ENCODE peak calls at places on chromosomes 16 and 17, in five cellular contexts. N is hypothalamus; Q is activated T-cell treated with anti-CD3 and anti-CD28 coated beads, Interleukin-2, amount 50 U/mL, for 72 hours; E is activated naive CD4-positive, alpha-beta T cell; S is ACHN. T is an unnamed sample.
A peak's percentile ranks its signal among the peaks of the same experiment; 100 is the strongest.

GRCh38 chr16:88526906-88527185 is 43.4 kb upstream of the ZC3H18 start:
- DNase-seq in N (no peak), Q (no peak), E (no peak), S (no peak), T (no peak)

GRCh38 chr16:30784215-30784614 is 2.8 kb downstream of the ZNF629 start:
- DNase-seq in N (no peak), Q (no peak), E (no peak), S (no peak), T (no peak)

GRCh38 chr17:14299261-14300093 is 1.4 kb upstream of the HS3ST3B1 start:
- DNase-seq in N (no peak), Q (peak; percentile 57), E (peak; percentile 39), S (no peak), T (no peak)

GRCh38 chr17:38328620-38329019 is 15.1 kb downstream of the GPR179 start:
- DNase-seq in N (no peak), Q (no peak), E (no peak), S (no peak), T (no peak)

GRCh38 chr17:45387739-45388138 is 44.9 kb downstream of the ARHGAP27 start:
- DNase-seq in N (no peak), Q (no peak), E (no peak), S (no peak), T (no peak)

GRCh38 chr17:28878981-28879380 is 18.6 kb downstream of the FLOT2 start:
- DNase-seq in N (no peak), Q (no peak), E (no peak), S (peak; percentile 64), T (peak; percentile 71)

GRCh38 chr16:25896412-25896811 is 204.7 kb downstream of the HS3ST4 start:
- DNase-seq in N (no peak), Q (no peak), E (no peak), S (peak; percentile 16), T (no peak)

GRCh38 chr17:67376892-67377726 is at the start of gene PITPNC1:
- DNase-seq in N (peak; percentile 43), Q (peak; percentile 90), E (peak; percentile 83), S (peak; percentile 87), T (peak; percentile 90)

GRCh38 chr17:49692751-49693150 is 14.9 kb upstream of the SPOP start:
- DNase-seq in N (no peak), Q (no peak), E (no peak), S (no peak), T (no peak)

GRCh38 chr16:2516391-2517240 is 2.9 kb downstream of the ATP6V0C start:
- DNase-seq in N (no peak), Q (no peak), E (no peak), S (peak; percentile 53), T (peak; percentile 69)

T was measured in SK-MEL-5.